ENCODE peak calls at places on chromosome 3, in six cellular contexts. Q is A549, H is SK-N-SH, U is K562, X is HepG2, T is GM12878. I is an unnamed sample.

GRCh38 chr3:113211370-113212154 is at the start of gene BOC:
- DNase-seq in X (no peak), Q (peak), U (no peak), H (peak), T (no peak), I (no peak)

GRCh38 chr3:191143224-191143623 is 55.8 kb upstream of the OSTN start:
- DNase-seq in H (no peak), U (no peak), Q (no peak), T (no peak), X (no peak), I (no peak)

GRCh38 chr3:136960838-136961836 is 3.4 kb downstream of the IL20RB start:
- DNase-seq in Q (peak), H (no peak), T (no peak), X (no peak), U (no peak), I (no peak)

GRCh38 chr3:141810161-141810560 is 47.0 kb downstream of the GRK7 start:
- DNase-seq in T (no peak), Q (no peak), U (no peak), X (no peak), H (no peak), I (no peak)

GRCh38 chr3:170258105-170258487 is 35.9 kb downstream of the PRKCI start:
- DNase-seq in T (no peak), U (no peak), H (no peak), X (no peak), Q (no peak), I (no peak)

GRCh38 chr3:113606539-113607218 is 74.3 kb downstream of the SIDT1 start:
- DNase-seq in U (no peak), Q (no peak), T (peak), X (no peak), H (no peak), I (no peak)

GRCh38 chr3:46755646-46756045 is 38.0 kb upstream of the PRSS50 start:
- DNase-seq in X (no peak), H (no peak), T (no peak), U (no peak), Q (no peak), I (no peak)

GRCh38 chr3:72185549-72186484 is 400.9 kb upstream of the PROK2 start:
- DNase-seq in T (no peak), Q (no peak), X (peak), U (peak), H (no peak), I (no peak)

GRCh38 chr3:126130981-126131750 is 47.2 kb upstream of the SLC41A3 start:
- DNase-seq in Q (no peak), U (no peak), H (peak), X (no peak), T (no peak), I (peak)

GRCh38 chr3:73624363-73625123 is at the start of gene PDZRN3:
- DNase-seq in U (no peak), H (peak), T (no peak), X (no peak), Q (no peak), I (peak)

GRCh38 chr3:6062226-6063187 is 798.4 kb upstream of the GRM7 start:
- DNase-seq in U (no peak), T (no peak), X (no peak), H (peak), Q (no peak), I (peak)

GRCh38 chr3:57952208-57952631 is 56.0 kb upstream of the FLNB start:
- DNase-seq in U (peak), Q (no peak), T (no peak), X (peak), H (peak), I (peak)

GRCh38 chr3:65583203-65583602 is 455.5 kb downstream of the MAGI1 start:
- DNase-seq in H (no peak), T (no peak), X (no peak), Q (no peak), U (no peak), I (no peak)

GRCh38 chr3:42025388-42026138 is 63.7 kb upstream of the ULK4 start:
- DNase-seq in H (peak), X (no peak), U (peak), T (no peak), Q (peak), I (peak)

GRCh38 chr3:102447272-102447671 is 12.5 kb downstream of the ZPLD1 start:
- DNase-seq in U (no peak), Q (no peak), X (no peak), H (no peak), T (no peak), I (no peak)

GRCh38 chr3:112519424-112520001 is 20.2 kb upstream of the BTLA start:
- DNase-seq in Q (peak), U (peak), T (peak), H (peak), X (peak), I (no peak)

GRCh38 chr3:150811984-150812383 is 49.0 kb upstream of the SIAH2 start:
- DNase-seq in X (no peak), H (no peak), Q (no peak), T (no peak), U (no peak), I (no peak)

GRCh38 chr3:192496951-192497350 is 230.4 kb downstream of the FGF12 start:
- DNase-seq in T (no peak), U (no peak), Q (no peak), X (no peak), H (no peak), I (no peak)

GRCh38 chr3:46903341-46904302 is 26.1 kb downstream of the PTH1R start:
- DNase-seq in X (no peak), U (peak), H (no peak), Q (no peak), T (no peak), I (no peak)

GRCh38 chr3:104885214-104885814 is 481.4 kb upstream of the ALCAM start:
- DNase-seq in X (no peak), T (no peak), U (no peak), H (no peak), Q (no peak), I (no peak)

GRCh38 chr3:36893137-36893557 is 51.7 kb downstream of the TRANK1 start:
- DNase-seq in T (no peak), H (no peak), U (no peak), X (no peak), Q (no peak), I (peak)

GRCh38 chr3:112425858-112426750 is 73.2 kb downstream of the BTLA start:
- DNase-seq in Q (no peak), T (no peak), H (no peak), U (no peak), X (no peak), I (no peak)

GRCh38 chr3:100402150-100402706 is 889 bp downstream of the LNP1 start:
- DNase-seq in H (peak), X (no peak), U (no peak), T (no peak), Q (no peak), I (no peak)

DNA sequence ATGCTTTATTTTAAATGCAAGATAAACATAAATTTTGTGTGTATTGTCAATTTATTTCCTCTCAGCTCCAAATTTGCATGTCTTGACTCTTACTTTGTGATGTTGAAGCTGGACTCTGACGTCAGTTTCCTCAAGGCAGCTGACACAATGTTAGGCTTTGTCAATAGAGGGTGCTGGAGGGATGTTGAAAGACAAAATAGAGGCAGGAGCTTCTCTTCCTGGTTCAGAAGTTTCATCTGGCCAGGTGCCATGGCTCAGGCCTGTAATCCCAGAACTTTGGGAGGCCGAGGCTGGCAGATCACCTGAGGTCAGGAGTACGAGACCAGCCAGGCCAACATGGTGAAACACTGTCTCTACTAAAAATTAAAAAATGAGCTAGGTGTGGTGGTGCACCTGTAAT is 408.6 kb downstream of the GBE1 start:
- DNase-seq in X (peak), H (no peak), T (no peak), U (no peak), Q (no peak), I (no peak)
- TF ChIP-seq CHD2 in X (no peak), H (no peak), T (no peak), U (no peak), Q (no peak), I (no peak)

GRCh38 chr3:135083179-135083578 is 288.1 kb downstream of the EPHB1 start:
- DNase-seq in U (no peak), Q (no peak), H (no peak), T (no peak), X (no peak), I (no peak)
- TF ChIP-seq CHD2 in U (no peak), Q (no peak), H (no peak), T (no peak), X (no peak), I (no peak)

DNA sequence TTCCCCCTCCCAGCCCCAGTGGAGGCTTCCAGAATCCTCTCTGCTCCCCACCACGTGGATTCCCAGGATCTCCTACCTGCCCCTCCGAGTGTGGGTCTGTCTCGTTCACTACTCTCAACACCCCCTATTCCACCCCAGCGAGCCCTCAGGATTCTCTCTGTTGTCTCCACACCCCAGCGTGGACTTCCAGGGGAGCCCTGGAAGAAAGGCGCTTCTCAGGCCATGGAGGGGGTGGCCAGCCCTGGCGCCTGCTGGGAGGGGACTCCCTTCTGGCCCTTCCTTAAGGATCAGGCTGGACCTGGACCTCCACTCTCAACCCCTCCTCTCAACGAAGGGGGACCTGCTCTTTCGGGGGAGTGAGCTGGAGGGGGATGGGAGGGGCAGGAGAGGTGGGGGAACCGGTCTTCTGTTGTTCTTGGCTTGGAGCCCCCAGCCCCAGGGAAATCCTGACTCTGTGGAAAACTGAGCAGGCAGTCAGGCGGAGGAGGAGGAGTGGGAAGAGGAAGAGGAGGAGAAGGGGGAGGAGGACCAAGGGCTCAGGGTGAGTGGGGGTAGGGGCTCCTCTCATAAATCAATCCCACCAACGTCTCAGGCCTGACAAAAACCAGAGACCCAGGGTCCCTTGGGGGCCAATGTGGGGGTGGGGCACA is 32.9 kb downstream of the EPHB3 start:
- DNase-seq in H (no peak), X (no peak), T (no peak), Q (no peak), U (no peak), I (no peak)
- TF ChIP-seq CHD2 in H (no peak), X (no peak), T (no peak), Q (no peak), U (no peak), I (no peak)

GRCh38 chr3:177914224-177914623 is 622.0 kb upstream of the KCNMB2 start:
- DNase-seq in X (no peak), Q (no peak), T (no peak), H (no peak), U (no peak), I (no peak)
- TF ChIP-seq CHD2 in X (no peak), Q (no peak), T (no peak), H (no peak), U (no peak), I (no peak)

GRCh38 chr3:197136744-197137143 is 107.1 kb upstream of the MELTF start:
- DNase-seq in T (no peak), X (no peak), Q (no peak), H (no peak), U (no peak), I (no peak)

GRCh38 chr3:197139586-197139985 is 110.0 kb upstream of the MELTF start:
- DNase-seq in X (no peak), T (no peak), U (no peak), H (no peak), Q (no peak), I (no peak)

GRCh38 chr3:197137741-197138140 is 108.1 kb upstream of the MELTF start:
- DNase-seq in H (no peak), T (no peak), X (no peak), Q (no peak), U (no peak), I (no peak)

GRCh38 chr3:197132916-197133530 is 103.4 kb upstream of the MELTF start:
- DNase-seq in T (no peak), X (no peak), U (no peak), H (no peak), Q (no peak), I (no peak)

GRCh38 chr3:197135212-197135611 is 105.6 kb upstream of the MELTF start:
- DNase-seq in H (no peak), U (no peak), Q (no peak), X (no peak), T (no peak), I (no peak)
- TF ChIP-seq CHD2 in H (no peak), U (no peak), Q (no peak), X (no peak), T (no peak), I (no peak)